ENCODE peak calls at places on chromosomes 11 and 22, in six cellular contexts. One of them, this sample, is unnamed. For H3K9me3, the result is how much of the 10 kb centered on the place peaks cover.

GRCh38 chr22:28670691-28671261 is 8.9 kb downstream of the TTC28 start:
- DNase-seq in Caco-2: no peak
- DNase-seq in mammary epithelial cell: peak
- DNase-seq in kidney: no peak
- DNase-seq in CD8-positive, alpha-beta T cell: no peak
- DNase-seq in upper lobe of right lung: no peak
- DNase-seq in this sample: no peak

GRCh38 chr22:43116932-43117331 is 6.4 kb downstream of the BIK start:
- DNase-seq in kidney: no peak
- DNase-seq in CD8-positive, alpha-beta T cell: no peak
- DNase-seq in upper lobe of right lung: no peak
- DNase-seq in Caco-2: no peak
- DNase-seq in mammary epithelial cell: no peak
- DNase-seq in this sample: no peak

GRCh38 chr11:2675540-2675939 is 24.3 kb downstream of the KCNQ1OT1 start:
- DNase-seq in kidney: peak
- DNase-seq in Caco-2: no peak
- DNase-seq in upper lobe of right lung: peak
- DNase-seq in CD8-positive, alpha-beta T cell: no peak
- DNase-seq in mammary epithelial cell: no peak
- DNase-seq in this sample: no peak

GRCh38 chr11:134252539-134253188 is 488 bp downstream of the THYN1 start:
- DNase-seq in upper lobe of right lung: no peak
- DNase-seq in Caco-2: peak
- DNase-seq in kidney: no peak
- DNase-seq in CD8-positive, alpha-beta T cell: peak
- DNase-seq in mammary epithelial cell: peak
- DNase-seq in this sample: no peak

GRCh38 chr11:1499261-1499890 is 12.8 kb upstream of the MOB2 start:
- DNase-seq in mammary epithelial cell: no peak
- DNase-seq in upper lobe of right lung: peak
- DNase-seq in CD8-positive, alpha-beta T cell: no peak
- DNase-seq in kidney: peak
- DNase-seq in Caco-2: no peak
- DNase-seq in this sample: peak

GRCh38 chr11:122784325-122785155 is 53.8 kb upstream of the CRTAM start:
- DNase-seq in Caco-2: no peak
- DNase-seq in kidney: no peak
- DNase-seq in mammary epithelial cell: peak
- DNase-seq in upper lobe of right lung: no peak
- DNase-seq in CD8-positive, alpha-beta T cell: no peak
- DNase-seq in this sample: no peak

GRCh38 chr11:2108675-2109481 is 30.3 kb downstream of the IGF2 start:
- DNase-seq in Caco-2: no peak
- DNase-seq in CD8-positive, alpha-beta T cell: no peak
- DNase-seq in upper lobe of right lung: no peak
- DNase-seq in mammary epithelial cell: no peak
- DNase-seq in kidney: peak
- DNase-seq in this sample: peak

GRCh38 chr22:49761836-49762235 is 65.8 kb downstream of the BRD1 start:
- DNase-seq in kidney: no peak
- DNase-seq in upper lobe of right lung: no peak
- DNase-seq in CD8-positive, alpha-beta T cell: no peak
- DNase-seq in Caco-2: no peak
- DNase-seq in mammary epithelial cell: no peak
- DNase-seq in this sample: no peak

GRCh38 chr11:12831471-12832202 is 157.4 kb downstream of the TEAD1 start:
- DNase-seq in CD8-positive, alpha-beta T cell: no peak
- DNase-seq in Caco-2: no peak
- DNase-seq in kidney: no peak
- DNase-seq in upper lobe of right lung: no peak
- DNase-seq in mammary epithelial cell: no peak
- DNase-seq in this sample: no peak
- H3K4me3 ChIP-seq in CD8-positive, alpha-beta T cell: no peak
- H3K4me3 ChIP-seq in Caco-2: no peak
- H3K4me3 ChIP-seq in kidney: no peak
- H3K4me3 ChIP-seq in upper lobe of right lung: no peak
- H3K4me3 ChIP-seq in mammary epithelial cell: no peak
- H3K4me3 ChIP-seq in this sample: no peak

GRCh38 chr11:69212121-69213110 is 56.7 kb downstream of the SMIM38 start:
- DNase-seq in Caco-2: peak
- DNase-seq in CD8-positive, alpha-beta T cell: no peak
- DNase-seq in mammary epithelial cell: no peak
- DNase-seq in kidney: no peak
- DNase-seq in upper lobe of right lung: peak
- DNase-seq in this sample: no peak
- TF ChIP-seq CTCF in Caco-2: peak
- TF ChIP-seq CTCF in CD8-positive, alpha-beta T cell: no peak
- TF ChIP-seq CTCF in mammary epithelial cell: peak
- TF ChIP-seq CTCF in kidney: peak
- TF ChIP-seq CTCF in upper lobe of right lung: no peak
- TF ChIP-seq CTCF in this sample: no peak

GRCh38 chr11:114616516-114616915 is 20.9 kb upstream of the NXPE4 start:
- DNase-seq in upper lobe of right lung: no peak
- DNase-seq in CD8-positive, alpha-beta T cell: no peak
- DNase-seq in mammary epithelial cell: no peak
- DNase-seq in Caco-2: no peak
- DNase-seq in kidney: no peak
- DNase-seq in this sample: no peak

GRCh38 chr11:114614127-114614720 is 18.6 kb upstream of the NXPE4 start:
- DNase-seq in kidney: no peak
- DNase-seq in Caco-2: no peak
- DNase-seq in CD8-positive, alpha-beta T cell: no peak
- DNase-seq in mammary epithelial cell: no peak
- DNase-seq in upper lobe of right lung: no peak
- DNase-seq in this sample: no peak

GRCh38 chr11:114617157-114618124 is 21.9 kb upstream of the NXPE4 start:
- DNase-seq in upper lobe of right lung: no peak
- DNase-seq in mammary epithelial cell: no peak
- DNase-seq in kidney: no peak
- DNase-seq in Caco-2: no peak
- DNase-seq in CD8-positive, alpha-beta T cell: no peak
- DNase-seq in this sample: no peak

GRCh38 chr11:114618139-114618538 is 22.6 kb upstream of the NXPE4 start:
- DNase-seq in mammary epithelial cell: no peak
- DNase-seq in CD8-positive, alpha-beta T cell: no peak
- DNase-seq in upper lobe of right lung: no peak
- DNase-seq in Caco-2: no peak
- DNase-seq in kidney: no peak
- DNase-seq in this sample: no peak

GRCh38 chr11:114615448-114616361 is 20.1 kb upstream of the NXPE4 start:
- DNase-seq in kidney: no peak
- DNase-seq in mammary epithelial cell: no peak
- DNase-seq in Caco-2: no peak
- DNase-seq in CD8-positive, alpha-beta T cell: no peak
- DNase-seq in upper lobe of right lung: no peak
- DNase-seq in this sample: no peak
- H3K9me3 ChIP-seq in kidney: under half
- H3K9me3 ChIP-seq in mammary epithelial cell: under half
- H3K9me3 ChIP-seq in Caco-2: under half
- H3K9me3 ChIP-seq in CD8-positive, alpha-beta T cell: under half
- H3K9me3 ChIP-seq in upper lobe of right lung: under half
- H3K9me3 ChIP-seq in this sample: under half

GRCh38 chr11:36114095-36114494 is 170.2 kb downstream of the LDLRAD3 start:
- DNase-seq in mammary epithelial cell: no peak
- DNase-seq in kidney: no peak
- DNase-seq in CD8-positive, alpha-beta T cell: no peak
- DNase-seq in Caco-2: no peak
- DNase-seq in upper lobe of right lung: no peak
- DNase-seq in this sample: no peak
- H3K4me3 ChIP-seq in mammary epithelial cell: no peak
- H3K4me3 ChIP-seq in kidney: no peak
- H3K4me3 ChIP-seq in CD8-positive, alpha-beta T cell: no peak
- H3K4me3 ChIP-seq in Caco-2: no peak
- H3K4me3 ChIP-seq in upper lobe of right lung: no peak
- H3K4me3 ChIP-seq in this sample: no peak

DNA sequence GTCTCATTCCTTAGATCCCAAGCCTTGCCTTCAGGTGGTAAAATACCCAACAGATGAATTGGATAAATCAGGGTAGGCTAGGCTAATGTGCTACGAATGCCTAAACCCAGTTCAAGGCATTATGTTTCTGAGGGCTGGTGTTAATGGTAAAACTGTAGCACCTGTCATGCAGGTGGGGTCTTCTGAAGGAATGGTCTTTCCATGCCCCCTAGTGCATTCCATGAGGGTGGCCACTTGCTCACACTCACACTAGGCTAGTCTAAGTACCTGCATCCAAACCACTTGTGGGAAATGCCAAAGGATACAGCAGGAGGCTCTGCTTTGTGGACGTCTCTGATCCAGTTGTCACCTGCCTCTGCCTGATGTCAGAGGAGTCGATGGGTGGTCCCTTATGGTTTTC is 24.2 kb upstream of the UCP3 start:
- DNase-seq in CD8-positive, alpha-beta T cell: no peak
- DNase-seq in kidney: no peak
- DNase-seq in upper lobe of right lung: no peak
- DNase-seq in Caco-2: no peak
- DNase-seq in mammary epithelial cell: no peak
- DNase-seq in this sample: no peak
- TF ChIP-seq CTCF in CD8-positive, alpha-beta T cell: peak
- TF ChIP-seq CTCF in kidney: no peak
- TF ChIP-seq CTCF in upper lobe of right lung: no peak
- TF ChIP-seq CTCF in Caco-2: peak
- TF ChIP-seq CTCF in mammary epithelial cell: no peak
- TF ChIP-seq CTCF in this sample: no peak

GRCh38 chr11:100746448-100746847 is 59.4 kb downstream of the ARHGAP42 start:
- DNase-seq in kidney: no peak
- DNase-seq in upper lobe of right lung: no peak
- DNase-seq in Caco-2: no peak
- DNase-seq in mammary epithelial cell: no peak
- DNase-seq in CD8-positive, alpha-beta T cell: no peak
- DNase-seq in this sample: no peak
- H3K9me3 ChIP-seq in kidney: under half
- H3K9me3 ChIP-seq in upper lobe of right lung: under half
- H3K9me3 ChIP-seq in Caco-2: under half
- H3K9me3 ChIP-seq in mammary epithelial cell: under half
- H3K9me3 ChIP-seq in CD8-positive, alpha-beta T cell: under half
- H3K9me3 ChIP-seq in this sample: under half

DNA sequence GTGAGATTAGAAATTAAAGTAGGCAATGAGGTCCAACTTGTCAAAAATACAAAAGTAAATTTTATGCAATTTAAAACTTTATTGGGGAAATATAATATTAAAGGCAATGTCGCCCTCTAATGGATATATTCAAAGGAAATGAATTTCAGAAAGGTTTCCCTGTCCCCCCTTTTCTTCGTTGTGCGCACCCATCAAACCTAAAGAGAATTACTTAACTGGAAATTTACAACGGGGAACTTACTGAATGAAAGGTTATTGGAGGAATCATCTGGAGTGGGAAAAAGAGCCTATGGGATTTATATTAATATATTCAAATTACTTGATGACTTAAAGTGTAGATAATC is 1.7 kb upstream of the ABTB2 start:
- DNase-seq in kidney: no peak
- DNase-seq in mammary epithelial cell: no peak
- DNase-seq in CD8-positive, alpha-beta T cell: no peak
- DNase-seq in upper lobe of right lung: no peak
- DNase-seq in Caco-2: no peak
- DNase-seq in this sample: no peak
- H3K4me3 ChIP-seq in kidney: peak
- H3K4me3 ChIP-seq in mammary epithelial cell: no peak
- H3K4me3 ChIP-seq in CD8-positive, alpha-beta T cell: peak
- H3K4me3 ChIP-seq in upper lobe of right lung: peak
- H3K4me3 ChIP-seq in Caco-2: peak
- H3K4me3 ChIP-seq in this sample: peak

GRCh38 chr11:64778473-64779298 is at the start of gene SF1:
- DNase-seq in upper lobe of right lung: peak
- DNase-seq in kidney: peak
- DNase-seq in CD8-positive, alpha-beta T cell: peak
- DNase-seq in Caco-2: peak
- DNase-seq in mammary epithelial cell: peak
- DNase-seq in this sample: peak
- TF ChIP-seq CTCF in upper lobe of right lung: peak
- TF ChIP-seq CTCF in kidney: peak
- TF ChIP-seq CTCF in CD8-positive, alpha-beta T cell: no peak
- TF ChIP-seq CTCF in Caco-2: no peak
- TF ChIP-seq CTCF in mammary epithelial cell: no peak
- TF ChIP-seq CTCF in this sample: no peak

GRCh38 chr11:58774164-58774593 is 42.4 kb upstream of the GLYAT start:
- DNase-seq in kidney: no peak
- DNase-seq in CD8-positive, alpha-beta T cell: no peak
- DNase-seq in mammary epithelial cell: no peak
- DNase-seq in upper lobe of right lung: no peak
- DNase-seq in Caco-2: no peak
- DNase-seq in this sample: no peak
- H3K9me3 ChIP-seq in kidney: under half
- H3K9me3 ChIP-seq in CD8-positive, alpha-beta T cell: under half
- H3K9me3 ChIP-seq in mammary epithelial cell: under half
- H3K9me3 ChIP-seq in upper lobe of right lung: under half
- H3K9me3 ChIP-seq in Caco-2: under half
- H3K9me3 ChIP-seq in this sample: under half